ENCODE peak calls at places on chromosomes 6 and 20, in six cellular contexts. One of them, this sample, is unnamed.

GRCh38 chr20:25309395-25310267 is 61.7 kb downstream of the PYGB start:
- DNase-seq in immature natural killer cell: no peak
- DNase-seq in HCEC 1CT: peak; percentile 94
- DNase-seq in psoas muscle: peak; percentile 72
- DNase-seq in pancreas: no peak
- DNase-seq in ureter: no peak
- DNase-seq in this sample: peak; percentile 95

GRCh38 chr20:34100578-34100977 is 11.5 kb downstream of the EIF2S2 start:
- DNase-seq in pancreas: no peak
- DNase-seq in psoas muscle: no peak
- DNase-seq in HCEC 1CT: no peak
- DNase-seq in immature natural killer cell: no peak
- DNase-seq in ureter: no peak
- DNase-seq in this sample: no peak

GRCh38 chr20:40807094-40807623 is 118.1 kb upstream of the MAFB start:
- DNase-seq in ureter: no peak
- DNase-seq in immature natural killer cell: no peak
- DNase-seq in pancreas: no peak
- DNase-seq in HCEC 1CT: no peak
- DNase-seq in psoas muscle: no peak
- DNase-seq in this sample: no peak

GRCh38 chr20:17562804-17563305 is 7.0 kb upstream of the DSTN start:
- DNase-seq in HCEC 1CT: peak; percentile 47
- DNase-seq in psoas muscle: no peak
- DNase-seq in ureter: no peak
- DNase-seq in pancreas: no peak
- DNase-seq in immature natural killer cell: no peak
- DNase-seq in this sample: peak; percentile 79

GRCh38 chr6:70507166-70507565 is 59.6 kb upstream of the SDHAF4 start:
- DNase-seq in psoas muscle: no peak
- DNase-seq in ureter: no peak
- DNase-seq in immature natural killer cell: no peak
- DNase-seq in pancreas: no peak
- DNase-seq in HCEC 1CT: no peak
- DNase-seq in this sample: no peak

GRCh38 chr20:37919389-37920040 is 16.6 kb downstream of the VSTM2L start:
- DNase-seq in psoas muscle: no peak
- DNase-seq in ureter: no peak
- DNase-seq in pancreas: no peak
- DNase-seq in HCEC 1CT: no peak
- DNase-seq in immature natural killer cell: no peak
- DNase-seq in this sample: no peak

GRCh38 chr20:46767127-46767761 is 57.8 kb downstream of the SLC2A10 start:
- DNase-seq in HCEC 1CT: peak; percentile 20
- DNase-seq in immature natural killer cell: no peak
- DNase-seq in psoas muscle: no peak
- DNase-seq in ureter: no peak
- DNase-seq in pancreas: no peak
- DNase-seq in this sample: peak; percentile 38

GRCh38 chr20:46226602-46227001 is 81.7 kb downstream of the CDH22 start:
- DNase-seq in ureter: no peak
- DNase-seq in psoas muscle: no peak
- DNase-seq in HCEC 1CT: peak; percentile 67
- DNase-seq in pancreas: no peak
- DNase-seq in immature natural killer cell: no peak
- DNase-seq in this sample: peak; percentile 68

GRCh38 chr6:104711371-104711770 is 148.3 kb downstream of the HACE1 start:
- DNase-seq in pancreas: no peak
- DNase-seq in immature natural killer cell: no peak
- DNase-seq in HCEC 1CT: peak; percentile 90
- DNase-seq in ureter: no peak
- DNase-seq in psoas muscle: no peak
- DNase-seq in this sample: peak; percentile 54

GRCh38 chr6:36907781-36908180 is 22.0 kb downstream of the C6orf89 start:
- DNase-seq in ureter: peak; percentile 64
- DNase-seq in HCEC 1CT: no peak
- DNase-seq in immature natural killer cell: no peak
- DNase-seq in psoas muscle: no peak
- DNase-seq in pancreas: peak; percentile 78
- DNase-seq in this sample: no peak

GRCh38 chr6:34030831-34031566 is 114.9 kb downstream of the GRM4 start:
- DNase-seq in pancreas: no peak
- DNase-seq in psoas muscle: no peak
- DNase-seq in HCEC 1CT: no peak
- DNase-seq in ureter: no peak
- DNase-seq in immature natural killer cell: no peak
- DNase-seq in this sample: no peak

GRCh38 chr6:156543431-156543830 is 233.7 kb upstream of the ARID1B start:
- DNase-seq in pancreas: no peak
- DNase-seq in immature natural killer cell: no peak
- DNase-seq in psoas muscle: no peak
- DNase-seq in HCEC 1CT: no peak
- DNase-seq in ureter: no peak
- DNase-seq in this sample: peak; percentile 11

GRCh38 chr20:1823421-1823892 is 71.8 kb upstream of the SIRPA start:
- DNase-seq in HCEC 1CT: no peak
- DNase-seq in pancreas: no peak
- DNase-seq in ureter: no peak
- DNase-seq in immature natural killer cell: no peak
- DNase-seq in psoas muscle: no peak
- DNase-seq in this sample: no peak

GRCh38 chr20:51529027-51529749 is 13.3 kb downstream of the NFATC2 start:
- DNase-seq in psoas muscle: no peak
- DNase-seq in HCEC 1CT: no peak
- DNase-seq in ureter: no peak
- DNase-seq in immature natural killer cell: peak; percentile 37
- DNase-seq in pancreas: no peak
- DNase-seq in this sample: peak; percentile 64

GRCh38 chr6:166027761-166028160 is 139.9 kb downstream of the TBXT start:
- DNase-seq in psoas muscle: no peak
- DNase-seq in immature natural killer cell: no peak
- DNase-seq in ureter: no peak
- DNase-seq in pancreas: no peak
- DNase-seq in HCEC 1CT: peak; percentile 70
- DNase-seq in this sample: peak; percentile 35

GRCh38 chr6:30618270-30618787 is 689 bp downstream of the MRPS18B start:
- DNase-seq in pancreas: no peak
- DNase-seq in psoas muscle: no peak
- DNase-seq in HCEC 1CT: peak; percentile 37
- DNase-seq in immature natural killer cell: no peak
- DNase-seq in ureter: no peak
- DNase-seq in this sample: no peak

GRCh38 chr6:2133718-2134310 is 111.6 kb downstream of the GMDS start:
- DNase-seq in HCEC 1CT: no peak
- DNase-seq in pancreas: no peak
- DNase-seq in psoas muscle: no peak
- DNase-seq in ureter: no peak
- DNase-seq in immature natural killer cell: no peak
- DNase-seq in this sample: no peak

GRCh38 chr6:144343736-144344428 is 58.7 kb downstream of the UTRN start:
- DNase-seq in immature natural killer cell: peak; percentile 74
- DNase-seq in psoas muscle: no peak
- DNase-seq in pancreas: no peak
- DNase-seq in ureter: no peak
- DNase-seq in HCEC 1CT: no peak
- DNase-seq in this sample: no peak

GRCh38 chr20:59190509-59190908 is 26.9 kb downstream of the ZNF831 start:
- DNase-seq in immature natural killer cell: no peak
- DNase-seq in HCEC 1CT: no peak
- DNase-seq in ureter: no peak
- DNase-seq in psoas muscle: no peak
- DNase-seq in pancreas: no peak
- DNase-seq in this sample: no peak

GRCh38 chr6:136087986-136088385 is 162.1 kb downstream of the MTFR2 start:
- DNase-seq in pancreas: no peak
- DNase-seq in psoas muscle: no peak
- DNase-seq in ureter: no peak
- DNase-seq in HCEC 1CT: no peak
- DNase-seq in immature natural killer cell: no peak
- DNase-seq in this sample: peak; percentile 36

GRCh38 chr6:107655245-107655644 is 165.3 kb downstream of the SOBP start:
- DNase-seq in ureter: no peak
- DNase-seq in HCEC 1CT: no peak
- DNase-seq in pancreas: no peak
- DNase-seq in psoas muscle: no peak
- DNase-seq in immature natural killer cell: no peak
- DNase-seq in this sample: no peak

GRCh38 chr6:42745638-42746451 is at the start of gene TBCC:
- DNase-seq in HCEC 1CT: peak; percentile 99
- DNase-seq in pancreas: peak; percentile 94
- DNase-seq in immature natural killer cell: peak; percentile 93
- DNase-seq in ureter: peak; percentile 98
- DNase-seq in psoas muscle: peak; percentile 95
- DNase-seq in this sample: peak; percentile 99

GRCh38 chr6:26016326-26017275 is 54.0 kb downstream of the TRIM38 start:
- DNase-seq in psoas muscle: no peak
- DNase-seq in HCEC 1CT: no peak
- DNase-seq in ureter: no peak
- DNase-seq in immature natural killer cell: no peak
- DNase-seq in pancreas: no peak
- DNase-seq in this sample: peak; percentile 50

GRCh38 chr6:53916804-53917463 is 122.1 kb downstream of the LRRC1 start:
- DNase-seq in pancreas: no peak
- DNase-seq in HCEC 1CT: no peak
- DNase-seq in ureter: no peak
- DNase-seq in immature natural killer cell: no peak
- DNase-seq in psoas muscle: no peak
- DNase-seq in this sample: no peak

GRCh38 chr20:47600967-47601547 is 99.4 kb downstream of the NCOA3 start:
- DNase-seq in immature natural killer cell: no peak
- DNase-seq in psoas muscle: no peak
- DNase-seq in pancreas: no peak
- DNase-seq in HCEC 1CT: no peak
- DNase-seq in ureter: no peak
- DNase-seq in this sample: no peak

GRCh38 chr6:13916230-13916944 is 8.4 kb upstream of the RNF182 start:
- DNase-seq in ureter: no peak
- DNase-seq in pancreas: no peak
- DNase-seq in psoas muscle: no peak
- DNase-seq in immature natural killer cell: no peak
- DNase-seq in HCEC 1CT: peak; percentile 17
- DNase-seq in this sample: peak; percentile 37

GRCh38 chr6:3855866-3856265 is 6.7 kb downstream of the FAM50B start:
- DNase-seq in HCEC 1CT: no peak
- DNase-seq in pancreas: no peak
- DNase-seq in immature natural killer cell: no peak
- DNase-seq in psoas muscle: no peak
- DNase-seq in ureter: no peak
- DNase-seq in this sample: no peak

GRCh38 chr20:44810391-44811149 is at the start of gene RIMS4:
- DNase-seq in psoas muscle: no peak
- DNase-seq in immature natural killer cell: no peak
- DNase-seq in ureter: no peak
- DNase-seq in HCEC 1CT: no peak
- DNase-seq in pancreas: no peak
- DNase-seq in this sample: no peak

GRCh38 chr20:35122787-35123405 is 24.2 kb downstream of the EDEM2 start:
- DNase-seq in pancreas: no peak
- DNase-seq in HCEC 1CT: no peak
- DNase-seq in psoas muscle: no peak
- DNase-seq in ureter: no peak
- DNase-seq in immature natural killer cell: no peak
- DNase-seq in this sample: no peak

GRCh38 chr20:59013031-59013951 is 5.9 kb upstream of the TUBB1 start:
- DNase-seq in immature natural killer cell: no peak
- DNase-seq in ureter: peak; percentile 38
- DNase-seq in psoas muscle: no peak
- DNase-seq in HCEC 1CT: no peak
- DNase-seq in pancreas: peak; percentile 4
- DNase-seq in this sample: no peak

GRCh38 chr6:159762681-159763293 is 942 bp downstream of the ACAT2 start:
- DNase-seq in pancreas: no peak
- DNase-seq in immature natural killer cell: no peak
- DNase-seq in ureter: no peak
- DNase-seq in HCEC 1CT: no peak
- DNase-seq in psoas muscle: no peak
- DNase-seq in this sample: no peak

GRCh38 chr6:5025911-5026819 is 22.3 kb upstream of the RPP40 start:
- DNase-seq in psoas muscle: peak; percentile 48
- DNase-seq in pancreas: peak; percentile 34
- DNase-seq in HCEC 1CT: peak; percentile 23
- DNase-seq in ureter: peak; percentile 79
- DNase-seq in immature natural killer cell: no peak
- DNase-seq in this sample: peak; percentile 54

GRCh38 chr20:1460275-1460674 is 6.4 kb downstream of the NSFL1C start:
- DNase-seq in HCEC 1CT: no peak
- DNase-seq in pancreas: no peak
- DNase-seq in immature natural killer cell: no peak
- DNase-seq in ureter: no peak
- DNase-seq in psoas muscle: no peak
- DNase-seq in this sample: no peak

GRCh38 chr20:62972270-62973032 is 19.9 kb downstream of the SLC17A9 start:
- DNase-seq in HCEC 1CT: peak; percentile 74
- DNase-seq in pancreas: peak; percentile 89
- DNase-seq in psoas muscle: peak; percentile 86
- DNase-seq in ureter: peak; percentile 88
- DNase-seq in immature natural killer cell: peak; percentile 77
- DNase-seq in this sample: peak; percentile 79

GRCh38 chr6:87407531-87407895 is 259 bp upstream of the CFAP206 start:
- DNase-seq in pancreas: no peak
- DNase-seq in HCEC 1CT: peak; percentile 18
- DNase-seq in immature natural killer cell: no peak
- DNase-seq in psoas muscle: no peak
- DNase-seq in ureter: peak; percentile 46
- DNase-seq in this sample: peak; percentile 57

GRCh38 chr20:53764416-53764800 is 170.8 kb upstream of the ZNF217 start:
- DNase-seq in HCEC 1CT: no peak
- DNase-seq in psoas muscle: no peak
- DNase-seq in ureter: no peak
- DNase-seq in immature natural killer cell: no peak
- DNase-seq in pancreas: no peak
- DNase-seq in this sample: no peak

GRCh38 chr20:2197166-2197565 is 95.5 kb downstream of the STK35 start:
- DNase-seq in HCEC 1CT: no peak
- DNase-seq in ureter: peak; percentile 8
- DNase-seq in immature natural killer cell: no peak
- DNase-seq in psoas muscle: no peak
- DNase-seq in pancreas: no peak
- DNase-seq in this sample: no peak

GRCh38 chr6:168052291-168052891 is 26.6 kb downstream of the FRMD1 start:
- DNase-seq in HCEC 1CT: no peak
- DNase-seq in immature natural killer cell: no peak
- DNase-seq in psoas muscle: no peak
- DNase-seq in pancreas: no peak
- DNase-seq in ureter: no peak
- DNase-seq in this sample: no peak

This sample was measured in EL.